ENCODE peak calls at places on chromosomes 13 and 19, in six cellular contexts. P, X, J, S, O and Y are unnamed samples. For H3K36me3, the result is how much of the 10 kb centered on the place peaks cover.

GRCh38 chr19:10269333-10270179 is 1.4 kb upstream of the ICAM1 start:
- DNase-seq in O (peak), S (peak), X (peak), J (peak), P (peak), Y (peak)

GRCh38 chr19:35154535-35155406 is at the start of gene FXYD5:
- DNase-seq in O (no peak), J (peak), X (no peak), P (peak), S (peak), Y (peak)

GRCh38 chr13:41458939-41459753 is 1.8 kb downstream of the RGCC start:
- DNase-seq in P (peak), O (peak), X (no peak), S (no peak), J (no peak), Y (peak)

GRCh38 chr13:106795847-106796246 is 227.9 kb upstream of the ARGLU1 start:
- DNase-seq in X (no peak), S (no peak), O (no peak), P (no peak), J (no peak), Y (no peak)

GRCh38 chr13:24716011-24716410 is 35.8 kb downstream of the ATP12A start:
- DNase-seq in P (no peak), S (no peak), X (no peak), J (no peak), O (no peak), Y (no peak)

GRCh38 chr13:31012285-31013024 is 80.0 kb downstream of the TEX26 start:
- DNase-seq in J (no peak), O (no peak), S (no peak), X (no peak), P (no peak), Y (peak)

GRCh38 chr19:38388310-38389100 is at the start of gene SPRED3:
- DNase-seq in J (no peak), S (peak), P (no peak), O (no peak), X (no peak), Y (no peak)

GRCh38 chr19:33191501-33191900 is 2.6 kb upstream of the LRP3 start:
- DNase-seq in O (no peak), J (no peak), P (no peak), S (peak), X (no peak), Y (no peak)

GRCh38 chr19:35498220-35498619 is 8.0 kb upstream of the KRTDAP start:
- DNase-seq in X (no peak), O (no peak), P (no peak), S (no peak), J (no peak), Y (no peak)

GRCh38 chr13:22915442-22916082 is 265.2 kb upstream of the SGCG start:
- DNase-seq in S (peak), X (no peak), J (no peak), P (peak), O (peak), Y (peak)

GRCh38 chr13:96229356-96229755 is 139.4 kb downstream of the HS6ST3 start:
- DNase-seq in J (no peak), X (no peak), S (no peak), P (no peak), O (peak), Y (peak)

GRCh38 chr19:18608805-18609716 is 2.5 kb upstream of the CRLF1 start:
- DNase-seq in P (no peak), J (no peak), X (no peak), S (no peak), O (no peak), Y (no peak)

GRCh38 chr19:18608102-18608804 is 1.7 kb upstream of the CRLF1 start:
- DNase-seq in J (no peak), S (no peak), X (no peak), P (no peak), O (no peak), Y (no peak)

GRCh38 chr19:18605546-18606280 is 886 bp downstream of the CRLF1 start:
- DNase-seq in S (no peak), O (no peak), J (no peak), P (no peak), X (no peak), Y (no peak)

GRCh38 chr19:18606281-18607221 is at the start of gene CRLF1:
- DNase-seq in P (no peak), J (no peak), S (no peak), X (no peak), O (no peak), Y (no peak)

GRCh38 chr19:18607222-18608101 is 863 bp upstream of the CRLF1 start:
- DNase-seq in S (no peak), P (no peak), J (no peak), O (no peak), X (no peak), Y (no peak)
- H3K4me3 ChIP-seq in S (no peak), P (peak), J (peak), O (peak), X (peak), Y (peak)

GRCh38 chr19:743168-743687 is 7.7 kb upstream of the MISP start:
- DNase-seq in X (no peak), O (no peak), P (peak), J (no peak), S (no peak), Y (no peak)

GRCh38 chr19:739998-740715 is 10.8 kb upstream of the MISP start:
- DNase-seq in P (no peak), X (no peak), S (no peak), O (no peak), J (no peak), Y (no peak)

GRCh38 chr19:742540-743075 is 8.3 kb upstream of the MISP start:
- DNase-seq in X (no peak), S (no peak), J (no peak), P (no peak), O (no peak), Y (no peak)

GRCh38 chr19:738509-739128 is 12.3 kb upstream of the MISP start:
- DNase-seq in O (no peak), J (no peak), X (no peak), S (peak), P (no peak), Y (no peak)

DNA sequence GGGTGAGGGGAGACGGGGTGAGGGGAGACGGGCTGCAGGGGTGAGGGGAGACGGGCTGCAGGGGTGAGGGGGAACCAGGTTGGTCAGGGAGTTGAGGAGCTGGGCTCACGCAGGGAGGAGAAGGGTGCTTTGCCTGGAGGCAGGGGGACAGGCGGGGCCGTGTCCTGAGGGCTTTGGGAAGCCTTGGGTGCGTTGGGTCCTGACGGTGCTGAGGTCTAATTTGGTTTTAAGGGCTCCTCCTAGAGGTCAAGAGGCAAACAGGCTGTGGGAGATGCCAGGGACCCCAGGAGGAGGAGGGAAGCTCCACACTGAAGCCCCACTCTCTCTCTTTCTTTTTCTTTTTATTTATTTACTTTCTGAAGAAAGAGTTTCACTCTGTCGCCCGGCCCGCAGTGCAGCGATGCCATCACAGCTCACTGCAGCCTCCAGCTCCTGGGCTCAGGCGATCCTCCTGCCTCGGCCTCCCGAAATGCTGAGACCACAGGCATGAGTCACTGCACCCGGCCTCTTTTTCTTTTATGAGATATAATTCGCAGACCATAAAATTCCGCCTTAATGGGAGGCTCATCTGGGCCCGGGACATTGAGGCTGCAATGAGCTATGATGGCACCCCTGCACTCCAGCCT is 9.3 kb upstream of the MISP start:
- DNase-seq in O (no peak), X (no peak), P (no peak), S (no peak), J (no peak), Y (no peak)
- TF ChIP-seq CTCF in O (peak), X (no peak), P (no peak), S (no peak), J (peak), Y (no peak)

DNA sequence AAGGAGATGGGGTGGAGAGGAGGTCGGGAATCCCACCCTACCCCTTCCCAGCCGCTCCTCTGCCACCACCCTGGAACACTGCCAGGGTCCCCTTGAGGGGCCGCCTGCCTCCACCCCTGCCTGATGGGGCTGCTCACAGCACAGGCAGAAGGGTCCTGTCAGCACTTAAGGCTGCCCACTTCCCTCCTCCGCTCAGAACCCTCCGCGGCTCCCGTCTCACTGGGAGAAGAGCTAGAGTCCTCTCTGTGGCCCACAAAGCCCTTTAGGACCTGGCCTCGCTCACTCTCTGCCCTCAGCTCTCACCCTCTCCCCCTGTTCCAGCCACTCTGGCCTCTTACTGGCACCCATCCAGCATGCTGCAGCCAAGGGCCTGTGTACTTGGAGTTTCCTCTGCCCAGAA is 3.4 kb upstream of the POLD1 start:
- DNase-seq in X (no peak), J (no peak), O (no peak), S (no peak), P (peak), Y (no peak)
- H3K36me3 ChIP-seq in X (half or more), J (half or more), O (under half), S (under half), P (half or more), Y (under half)

GRCh38 chr13:99985886-99986527 is 4.4 kb downstream of the ZIC2 start:
- DNase-seq in S (no peak), P (no peak), J (no peak), X (no peak), O (no peak), Y (no peak)
- H3K4me3 ChIP-seq in S (no peak), P (no peak), J (no peak), X (no peak), O (no peak), Y (no peak)

GRCh38 chr13:93230466-93230865 is 3.9 kb downstream of the GPC6 start:
- DNase-seq in J (no peak), S (no peak), P (no peak), X (no peak), O (no peak), Y (peak)

GRCh38 chr13:93235258-93236015 is 8.8 kb downstream of the GPC6 start:
- DNase-seq in P (no peak), X (no peak), O (no peak), J (no peak), S (no peak), Y (no peak)

GRCh38 chr13:93231867-93232266 is 5.3 kb downstream of the GPC6 start:
- DNase-seq in X (no peak), O (no peak), P (no peak), J (no peak), S (no peak), Y (no peak)

GRCh38 chr13:93234459-93234858 is 7.9 kb downstream of the GPC6 start:
- DNase-seq in S (no peak), X (no peak), P (no peak), O (no peak), J (no peak), Y (no peak)

GRCh38 chr13:93233997-93234416 is 7.4 kb downstream of the GPC6 start:
- DNase-seq in X (no peak), J (no peak), O (no peak), S (no peak), P (no peak), Y (no peak)
- TF ChIP-seq CTCF in X (no peak), J (no peak), O (no peak), S (no peak), P (no peak), Y (peak)

DNA sequence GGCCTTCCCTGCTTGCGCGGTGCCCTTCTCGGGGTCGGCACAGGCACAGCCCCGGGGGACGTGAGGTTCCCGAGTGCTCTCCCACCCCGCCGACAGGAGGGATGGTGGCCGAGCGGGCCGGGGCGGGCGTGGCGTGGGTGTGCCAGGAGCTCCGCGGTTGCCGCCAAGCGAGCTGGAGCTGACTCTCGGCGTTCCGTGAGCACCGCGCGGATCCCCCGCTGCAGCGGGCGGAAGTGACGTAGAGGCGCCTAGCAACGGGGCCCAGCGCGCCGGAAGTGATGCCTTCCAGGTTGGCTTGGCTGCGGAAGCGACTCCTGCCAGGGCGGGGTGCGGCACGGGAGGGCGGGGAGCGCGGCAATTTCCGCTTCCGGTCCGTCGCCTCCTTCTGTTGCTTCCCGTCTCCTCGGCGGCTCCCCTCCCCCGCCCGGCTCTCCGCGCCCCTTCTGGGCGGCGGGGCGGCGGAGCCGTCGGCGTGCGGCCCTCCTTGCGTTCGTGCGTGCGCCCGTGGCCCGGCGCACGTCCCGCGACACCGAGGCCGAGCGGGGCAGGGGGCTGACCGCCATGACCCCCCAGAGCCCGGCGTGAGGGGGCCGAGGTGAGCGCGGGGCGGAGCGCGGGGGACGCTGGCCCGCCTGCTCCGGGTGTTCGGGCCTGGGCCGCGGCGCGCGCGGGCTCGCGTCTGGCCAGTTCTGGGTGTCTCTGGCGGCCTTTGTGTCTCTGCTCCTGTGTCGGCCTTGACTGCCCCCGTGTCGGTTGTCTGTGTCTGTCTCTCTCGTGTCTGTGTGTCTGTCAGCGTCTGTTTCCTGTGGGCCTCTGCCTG is at the start of gene EPN1:
- DNase-seq in P (peak), X (peak), O (peak), S (peak), J (peak), Y (peak)
- H3K36me3 ChIP-seq in P (half or more), X (half or more), O (under half), S (under half), J (half or more), Y (under half)